ENCODE peak calls at places on chromosomes 13 and 19, in five cellular contexts. H, C, F, K and O are unnamed samples.

GRCh38 chr13:24215732-24216131 is 55.2 kb downstream of the SPATA13 start:
- DNase-seq in F (peak), C (peak), K (peak), H (peak), O (no peak)

GRCh38 chr13:19062801-19063200 is 118.8 kb downstream of the TUBA3C start:
- DNase-seq in H (no peak), K (no peak), C (no peak), F (no peak), O (no peak)

GRCh38 chr13:55777612-55778011 is 1363.1 kb upstream of the PRR20A start:
- DNase-seq in K (no peak), C (no peak), H (no peak), F (no peak), O (no peak)

GRCh38 chr13:101903890-101904289 is 451.4 kb downstream of the ITGBL1 start:
- DNase-seq in H (no peak), C (no peak), F (no peak), K (no peak), O (no peak)

GRCh38 chr13:27183561-27184147 is 12.0 kb upstream of the USP12 start:
- DNase-seq in C (peak), K (peak), H (peak), F (no peak), O (no peak)

GRCh38 chr13:84446972-84447700 is 564.9 kb upstream of the SLITRK1 start:
- DNase-seq in C (peak), H (no peak), F (no peak), K (peak), O (no peak)

GRCh38 chr13:48635478-48635877 is 18.3 kb upstream of the CYSLTR2 start:
- DNase-seq in F (no peak), K (no peak), H (no peak), C (no peak), O (no peak)

GRCh38 chr13:23159205-23159586 is 21.6 kb upstream of the SGCG start:
- DNase-seq in C (peak), F (peak), K (peak), H (no peak), O (no peak)

GRCh38 chr13:97702614-97703013 is 250.9 kb upstream of the IPO5 start:
- DNase-seq in K (no peak), F (no peak), H (no peak), C (no peak), O (no peak)

GRCh38 chr13:40063278-40063698 is 407.8 kb downstream of the COG6 start:
- DNase-seq in H (no peak), C (no peak), F (no peak), K (no peak), O (no peak)

GRCh38 chr19:29484876-29485275 is 40.9 kb upstream of the VSTM2B start:
- DNase-seq in K (no peak), F (no peak), H (no peak), C (no peak), O (no peak)

GRCh38 chr19:38917921-38918491 is 6.0 kb upstream of the CCER2 start:
- DNase-seq in F (no peak), H (peak), K (no peak), C (peak), O (no peak)

GRCh38 chr19:34838753-34839431 is 65.9 kb upstream of the ZNF599 start:
- DNase-seq in C (peak), K (peak), H (no peak), F (no peak), O (no peak)

GRCh38 chr13:80141114-80141849 is 199.6 kb downstream of the SPRY2 start:
- DNase-seq in C (peak), K (peak), H (peak), F (peak), O (no peak)

GRCh38 chr19:49064768-49065611 is at the start of gene NTF4:
- DNase-seq in H (peak), F (no peak), C (peak), K (no peak), O (no peak)

GRCh38 chr19:42185281-42185680 is 32.2 kb downstream of the DEDD2 start:
- DNase-seq in F (peak), K (peak), C (peak), H (no peak), O (peak)

GRCh38 chr13:74017301-74018092 is 116.7 kb downstream of the KLF12 start:
- DNase-seq in C (no peak), H (no peak), K (no peak), F (no peak), O (no peak)

GRCh38 chr19:3381701-3382372 is 15.5 kb downstream of the NFIC start:
- DNase-seq in H (no peak), F (no peak), C (no peak), K (no peak), O (no peak)

GRCh38 chr13:51614350-51614786 is 30.1 kb downstream of the WDFY2 start:
- DNase-seq in F (no peak), H (no peak), K (no peak), C (peak), O (peak)

GRCh38 chr19:35266149-35266903 is 2.4 kb upstream of the USF2 start:
- DNase-seq in C (no peak), K (no peak), F (no peak), H (no peak), O (no peak)

GRCh38 chr19:34277244-34277643 is 22.9 kb downstream of the GARRE1 start:
- DNase-seq in H (no peak), F (no peak), C (no peak), K (no peak), O (no peak)

GRCh38 chr13:76860706-76861105 is 25.5 kb downstream of the KCTD12 start:
- DNase-seq in C (no peak), K (no peak), F (no peak), H (no peak), O (no peak)

GRCh38 chr19:49475995-49476880 is 2.2 kb downstream of the FLT3LG start:
- DNase-seq in C (peak), K (peak), F (no peak), H (peak), O (peak)

GRCh38 chr13:100887729-100888151 is 213.1 kb upstream of the TMTC4 start:
- DNase-seq in C (peak), H (peak), K (peak), F (peak), O (no peak)

GRCh38 chr13:25046274-25046984 is 49.5 kb upstream of the PABPC3 start:
- DNase-seq in H (peak), K (no peak), C (peak), F (no peak), O (no peak)

GRCh38 chr19:4379383-4380253 is 20.7 kb downstream of the SH3GL1 start:
- DNase-seq in H (no peak), C (peak), K (no peak), F (peak), O (peak)

GRCh38 chr13:33109319-33109718 is 93.1 kb downstream of the KL start:
- DNase-seq in H (no peak), K (peak), F (no peak), C (peak), O (no peak)

GRCh38 chr19:3096902-3097326 is 2.8 kb downstream of the GNA11 start:
- DNase-seq in H (no peak), C (no peak), K (no peak), F (no peak), O (no peak)

GRCh38 chr13:34467450-34468083 is 474.5 kb upstream of the NBEA start:
- DNase-seq in C (no peak), H (no peak), F (no peak), K (no peak), O (no peak)

GRCh38 chr19:3670796-3671679 is 29.2 kb downstream of the PIP5K1C start:
- DNase-seq in H (peak), F (peak), K (peak), C (peak), O (no peak)

GRCh38 chr19:29485293-29485692 is 40.5 kb upstream of the VSTM2B start:
- DNase-seq in F (no peak), H (no peak), K (no peak), C (no peak), O (no peak)

GRCh38 chr19:45406957-45407375 is 522 bp downstream of the POLR1G start:
- DNase-seq in H (no peak), C (peak), K (no peak), F (no peak), O (peak)

GRCh38 chr13:73141292-73141771 is 82.5 kb downstream of the KLF5 start:
- DNase-seq in F (peak), C (no peak), H (peak), K (peak), O (no peak)

GRCh38 chr19:41392775-41393174 is 4.4 kb downstream of the EXOSC5 start:
- DNase-seq in K (no peak), F (no peak), H (no peak), C (no peak), O (no peak)

GRCh38 chr13:111423168-111423785 is 102.8 kb downstream of the TEX29 start:
- DNase-seq in C (no peak), F (no peak), H (no peak), K (no peak), O (no peak)

GRCh38 chr13:102517959-102518358 is 78.8 kb upstream of the TPP2 start:
- DNase-seq in F (no peak), K (no peak), C (peak), H (no peak), O (no peak)

GRCh38 chr19:3397266-3398022 is 31.1 kb downstream of the NFIC start:
- DNase-seq in C (peak), K (peak), H (peak), F (no peak), O (no peak)

GRCh38 chr19:3818479-3818878 is 32.3 kb upstream of the MATK start:
- DNase-seq in H (peak), K (no peak), C (peak), F (peak), O (no peak)

GRCh38 chr19:29714371-29714952 is 599 bp downstream of the C19orf12 start:
- DNase-seq in C (peak), H (no peak), F (no peak), K (no peak), O (no peak)

GRCh38 chr19:45591004-45591637 is 6.5 kb upstream of the OPA3 start:
- DNase-seq in C (peak), K (peak), H (no peak), F (no peak), O (peak)

GRCh38 chr13:30752201-30752797 is 17.0 kb downstream of the ALOX5AP start:
- DNase-seq in K (peak), H (peak), C (peak), F (peak), O (no peak)
- H3K4me2 ChIP-seq in K (no peak), H (no peak), C (no peak), F (no peak), O (no peak)

GRCh38 chr13:109998808-109999528 is 212.6 kb upstream of the IRS2 start:
- DNase-seq in C (peak), H (peak), K (peak), F (peak), O (no peak)

GRCh38 chr13:109995578-109995977 is 209.2 kb upstream of the IRS2 start:
- DNase-seq in H (no peak), C (no peak), F (no peak), K (no peak), O (no peak)

GRCh38 chr13:109999659-110000533 is 213.5 kb upstream of the IRS2 start:
- DNase-seq in F (no peak), K (no peak), C (no peak), H (no peak), O (no peak)

GRCh38 chr13:109998030-109998429 is 211.6 kb upstream of the IRS2 start:
- DNase-seq in H (no peak), C (no peak), F (no peak), K (no peak), O (no peak)

DNA sequence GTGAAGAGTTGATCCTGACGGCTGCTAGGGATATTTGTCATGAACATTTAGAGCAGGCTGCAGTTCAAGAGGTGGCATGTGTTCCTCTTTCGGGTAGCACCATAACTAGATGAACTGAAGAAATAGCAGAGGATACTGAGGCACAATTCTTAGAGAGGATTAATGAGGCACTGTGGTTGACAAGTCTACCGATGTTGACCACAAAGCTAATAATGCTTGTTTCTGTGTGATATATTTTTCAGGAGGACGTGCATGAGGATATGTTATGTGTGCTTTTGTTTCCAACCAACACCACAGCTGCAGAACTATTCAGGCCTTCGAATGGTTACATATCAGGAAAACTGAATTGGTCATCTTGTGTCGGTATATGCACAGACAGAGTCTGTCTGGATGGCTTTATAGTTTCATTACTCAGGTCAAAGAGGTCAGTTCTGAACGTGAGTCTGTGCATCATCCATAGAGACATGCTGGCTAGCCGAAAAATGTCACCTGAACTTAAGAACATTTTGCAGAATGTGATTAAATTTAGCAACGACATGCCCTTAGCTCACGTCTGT is 210.1 kb upstream of the IRS2 start:
- DNase-seq in K (no peak), C (no peak), H (no peak), F (no peak), O (no peak)
- H3K4me2 ChIP-seq in K (no peak), C (no peak), H (no peak), F (no peak), O (no peak)

GRCh38 chr19:46953955-46954501 is 65.6 kb upstream of the NPAS1 start:
- DNase-seq in F (no peak), C (no peak), K (no peak), H (no peak), O (no peak)
- H3K4me2 ChIP-seq in F (no peak), C (no peak), K (no peak), H (no peak), O (no peak)

GRCh38 chr13:60755380-60756163 is 358.6 kb downstream of the TDRD3 start:
- DNase-seq in C (no peak), K (no peak), H (no peak), F (no peak), O (no peak)
- H3K4me2 ChIP-seq in C (no peak), K (no peak), H (no peak), F (no peak), O (no peak)

DNA sequence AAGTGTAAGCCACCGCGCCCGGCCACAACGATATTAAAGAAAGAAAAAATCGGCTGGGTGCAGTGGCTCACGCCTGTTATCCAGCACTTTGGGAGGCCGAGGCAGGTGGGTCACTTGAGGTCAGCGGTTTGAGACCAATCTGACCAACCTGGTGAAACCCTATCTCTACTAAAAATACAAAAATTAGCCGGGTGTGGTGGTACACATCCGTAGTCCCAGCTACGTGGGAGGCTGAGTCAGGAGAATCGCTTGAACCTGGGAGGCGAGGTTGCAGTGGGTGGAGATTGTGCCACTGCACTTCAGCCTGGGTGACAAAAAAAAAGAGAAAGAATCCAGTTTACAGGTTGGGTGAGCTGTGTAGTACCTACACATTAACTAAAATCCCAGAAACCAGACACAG is 99.9 kb upstream of the CACNA1A start:
- DNase-seq in K (no peak), C (no peak), F (no peak), H (no peak), O (no peak)
- H3K4me2 ChIP-seq in K (no peak), C (no peak), F (no peak), H (no peak), O (no peak)

GRCh38 chr19:53907690-53908089 is 1.4 kb upstream of the CACNG7 start:
- DNase-seq in F (no peak), C (no peak), H (no peak), K (no peak), O (no peak)
- H3K4me2 ChIP-seq in F (peak), C (no peak), H (no peak), K (peak), O (no peak)

DNA sequence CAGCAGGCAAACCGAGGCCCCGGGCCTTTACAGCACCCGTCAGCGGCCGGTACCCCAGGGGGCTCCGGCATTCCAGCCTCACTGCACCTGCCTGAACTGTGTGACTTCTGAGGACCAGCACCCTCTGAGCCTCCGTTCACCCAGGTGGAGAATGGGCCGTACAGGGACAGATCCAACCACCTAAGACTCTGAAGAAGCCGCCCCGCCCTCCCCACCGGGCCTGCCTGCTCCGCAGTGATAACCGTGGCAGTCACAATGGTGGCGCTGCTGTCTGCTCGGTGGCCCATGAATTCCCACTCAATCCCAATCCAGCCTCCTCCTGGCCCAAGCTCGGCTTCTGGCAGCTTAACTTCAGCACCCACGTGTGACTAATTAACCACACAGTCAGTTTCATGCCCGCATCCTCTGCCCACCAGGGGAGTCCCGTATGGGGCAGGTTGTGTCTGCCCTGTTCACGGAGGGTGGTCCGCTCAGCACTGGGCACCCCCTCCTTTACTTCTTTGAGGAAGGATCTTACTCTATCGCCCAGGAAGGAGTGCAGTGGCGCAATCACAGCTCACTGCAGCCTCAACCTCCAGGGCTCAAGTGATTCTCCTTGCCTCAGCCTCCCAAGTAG is 3.4 kb downstream of the TCF3 start:
- DNase-seq in K (no peak), H (no peak), C (peak), F (no peak), O (no peak)
- H3K4me2 ChIP-seq in K (no peak), H (peak), C (no peak), F (no peak), O (peak)

DNA sequence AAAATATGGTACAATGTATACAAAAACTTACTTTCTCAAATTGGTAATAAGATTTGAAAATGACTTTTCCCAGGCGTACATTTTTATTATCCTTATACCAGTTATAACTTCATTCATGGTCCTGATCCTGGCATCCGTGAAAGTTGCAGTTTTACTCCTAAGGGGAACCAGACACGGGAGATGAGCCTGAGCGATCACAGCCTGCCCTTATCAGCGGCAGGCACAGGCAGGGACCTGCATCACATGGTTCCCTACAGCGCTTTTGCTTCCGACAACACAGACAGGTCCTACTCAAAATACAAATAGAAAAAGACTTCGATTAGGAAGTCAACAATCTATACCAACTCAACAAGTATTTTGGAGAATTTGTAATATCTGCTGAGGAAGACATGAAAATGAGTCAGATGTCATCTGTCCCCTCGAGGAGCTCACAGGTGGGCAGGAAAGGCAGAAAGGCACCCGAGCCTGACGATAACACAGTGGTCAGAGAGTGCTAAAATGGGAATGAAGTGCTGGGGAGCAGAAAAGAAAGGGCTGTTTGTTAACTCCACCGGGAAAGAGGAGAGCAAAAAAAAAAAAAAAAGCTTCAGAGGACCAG is 93.4 kb downstream of the ABCC4 start:
- DNase-seq in H (no peak), F (no peak), K (no peak), C (no peak), O (peak)
- H3K4me2 ChIP-seq in H (no peak), F (no peak), K (no peak), C (no peak), O (peak)

GRCh38 chr19:16342002-16342715 is 17.5 kb downstream of the KLF2 start:
- DNase-seq in C (peak), K (no peak), F (peak), H (no peak), O (peak)
- H3K4me2 ChIP-seq in C (peak), K (no peak), F (no peak), H (no peak), O (peak)